ENCODE peak calls at places on chromosomes 5 and 9, in four cellular contexts. F, D, M and W are unnamed samples.

GRCh38 chr5:40395241-40395640 is 284.5 kb upstream of the PTGER4 start:
- DNase-seq in F (no peak), D (no peak), M (no peak), W (no peak)

GRCh38 chr5:123875444-123876264 is 363.7 kb downstream of the CSNK1G3 start:
- DNase-seq in F (no peak), D (peak; percentile 93), M (no peak), W (peak; percentile 80)

GRCh38 chr5:39624268-39624886 is 199.6 kb upstream of the DAB2 start:
- DNase-seq in F (no peak), D (peak; percentile 65), M (peak; percentile 86), W (no peak)

GRCh38 chr9:126532019-126532462 is 81.7 kb upstream of the LMX1B start:
- DNase-seq in F (no peak), D (no peak), M (peak; percentile 92), W (peak; percentile 25)

GRCh38 chr5:171426680-171427079 is 7.2 kb downstream of the FGF18 start:
- DNase-seq in F (no peak), D (no peak), M (no peak), W (no peak)

GRCh38 chr9:85268024-85268610 is 473.6 kb downstream of the AGTPBP1 start:
- DNase-seq in F (no peak), D (no peak), M (no peak), W (no peak)

GRCh38 chr9:96587295-96587694 is 32.3 kb downstream of the CDC14B start:
- DNase-seq in F (no peak), D (peak; percentile 13), M (no peak), W (no peak)

GRCh38 chr5:163269624-163270023 is 167.8 kb upstream of the CCNG1 start:
- DNase-seq in F (no peak), D (peak; percentile 66), M (no peak), W (no peak)

GRCh38 chr9:15304620-15305019 is 2.4 kb downstream of the TTC39B start:
- DNase-seq in F (no peak), D (no peak), M (no peak), W (no peak)

GRCh38 chr5:78326930-78327329 is 32.4 kb upstream of the AP3B1 start:
- DNase-seq in F (no peak), D (no peak), M (no peak), W (no peak)

GRCh38 chr5:178207183-178207916 is 3.0 kb downstream of the HNRNPAB start:
- DNase-seq in F (no peak), D (no peak), M (no peak), W (no peak)

GRCh38 chr9:95268681-95269080 is 48.8 kb downstream of the FANCC start:
- DNase-seq in F (no peak), D (peak; percentile 57), M (peak; percentile 2), W (peak; percentile 38)

GRCh38 chr5:129511291-129511690 is 51.2 kb downstream of the ADAMTS19 start:
- DNase-seq in F (no peak), D (no peak), M (peak; percentile 61), W (no peak)

GRCh38 chr5:177429248-177430045 is 3.0 kb downstream of the GRK6 start:
- DNase-seq in F (no peak), D (no peak), M (peak; percentile 31), W (no peak)

GRCh38 chr5:16791036-16791705 is 144.9 kb downstream of the MYO10 start:
- DNase-seq in F (no peak), D (peak; percentile 48), M (peak; percentile 87), W (no peak)

GRCh38 chr5:157543825-157544622 is 31.6 kb downstream of the ADAM19 start:
- DNase-seq in F (no peak), D (no peak), M (no peak), W (no peak)

GRCh38 chr9:92659601-92660000 is 10.3 kb downstream of the IPPK start:
- DNase-seq in F (no peak), D (no peak), M (no peak), W (no peak)

GRCh38 chr9:2623046-2623865 is 1.7 kb downstream of the VLDLR start:
- DNase-seq in F (no peak), D (peak; percentile 82), M (peak; percentile 82), W (peak; percentile 78)

GRCh38 chr9:69532359-69532758 is 139.8 kb downstream of the APBA1 start:
- DNase-seq in F (no peak), D (peak; percentile 9), M (no peak), W (no peak)

GRCh38 chr9:126719677-126720435 is 85.0 kb upstream of the ZBTB43 start:
- DNase-seq in F (peak; percentile 67), D (peak; percentile 99), M (peak; percentile 91), W (peak; percentile 96)

GRCh38 chr9:112793213-112793810 is 42.8 kb downstream of the SNX30 start:
- DNase-seq in F (peak; percentile 66), D (peak; percentile 84), M (peak; percentile 62), W (peak; percentile 85)

GRCh38 chr5:134438268-134438622 is 26.6 kb upstream of the CDKN2AIPNL start:
- DNase-seq in F (no peak), D (no peak), M (peak; percentile 43), W (no peak)

GRCh38 chr9:127963359-127964064 is 17.3 kb downstream of the EEIG1 start:
- DNase-seq in F (no peak), D (no peak), M (no peak), W (no peak)

GRCh38 chr9:98087420-98088354 is 31.2 kb downstream of the NANS start:
- DNase-seq in F (peak; percentile 36), D (peak; percentile 81), M (peak; percentile 96), W (peak; percentile 86)
- H3K23ac ChIP-seq in F (no peak overlapping the region), D (no peak overlapping the region), M (no peak overlapping the region), W (no peak overlapping the region)

DNA sequence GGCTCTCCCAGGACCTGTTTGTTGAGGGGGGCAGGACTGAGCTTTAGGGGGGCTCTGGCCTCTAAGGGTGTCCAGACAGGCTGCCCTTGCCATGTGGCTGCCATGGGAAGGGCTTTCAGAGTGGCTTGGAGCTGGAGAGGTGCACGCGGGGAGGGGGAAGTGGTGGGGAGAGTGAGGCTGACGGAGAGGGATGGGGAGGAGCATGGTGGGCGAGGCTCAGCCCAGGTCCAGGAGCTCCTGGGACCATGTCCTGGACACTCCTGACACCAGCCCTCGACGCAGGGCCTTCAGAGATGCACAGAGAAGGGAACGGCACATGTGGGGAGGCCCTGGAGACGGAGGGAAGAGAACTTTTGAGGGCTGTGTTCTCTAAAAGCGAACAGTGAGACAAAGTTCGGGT is 2.4 kb downstream of the SPAAR start:
- DNase-seq in F (no peak), D (no peak), M (no peak), W (no peak)
- H3K4me1 ChIP-seq in F (peaks cover 25% of the 10 kb centered on the region), D (peaks cover 21% of the 10 kb centered on the region), M (peaks cover 42% of the 10 kb centered on the region), W (peaks cover 9% of the 10 kb centered on the region)

GRCh38 chr5:115594343-115595047 is 7.8 kb downstream of the TICAM2 start:
- DNase-seq in F (no peak), D (no peak), M (no peak), W (no peak)
- H3K79me2 ChIP-seq in F (no peaks in the 10 kb centered on the region), D (no peaks in the 10 kb centered on the region), M (no peaks in the 10 kb centered on the region), W (no peaks in the 10 kb centered on the region)

DNA sequence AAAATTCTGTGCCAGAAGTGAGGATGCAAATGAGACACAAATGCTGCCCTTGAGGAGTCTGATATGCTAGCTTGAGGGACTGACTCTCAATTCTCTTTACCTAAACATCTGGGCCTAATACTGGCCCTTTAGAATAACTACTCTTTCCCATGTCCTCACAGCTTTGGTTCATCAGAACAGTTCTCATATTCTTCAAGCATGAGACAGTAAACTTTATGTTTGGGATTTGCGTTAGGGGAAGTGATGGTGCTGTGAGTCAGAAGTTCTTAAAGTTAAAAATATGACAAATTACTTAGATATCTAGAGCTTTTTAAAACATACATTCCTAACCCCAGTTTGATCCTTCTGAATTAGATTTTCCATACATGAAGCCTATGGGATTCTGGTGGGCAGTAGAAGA is 665.0 kb upstream of the RGMB start:
- DNase-seq in F (no peak), D (no peak), M (no peak), W (no peak)
- H3K23ac ChIP-seq in F (no peak overlapping the region), D (no peak overlapping the region), M (no peak overlapping the region), W (no peak overlapping the region)

DNA sequence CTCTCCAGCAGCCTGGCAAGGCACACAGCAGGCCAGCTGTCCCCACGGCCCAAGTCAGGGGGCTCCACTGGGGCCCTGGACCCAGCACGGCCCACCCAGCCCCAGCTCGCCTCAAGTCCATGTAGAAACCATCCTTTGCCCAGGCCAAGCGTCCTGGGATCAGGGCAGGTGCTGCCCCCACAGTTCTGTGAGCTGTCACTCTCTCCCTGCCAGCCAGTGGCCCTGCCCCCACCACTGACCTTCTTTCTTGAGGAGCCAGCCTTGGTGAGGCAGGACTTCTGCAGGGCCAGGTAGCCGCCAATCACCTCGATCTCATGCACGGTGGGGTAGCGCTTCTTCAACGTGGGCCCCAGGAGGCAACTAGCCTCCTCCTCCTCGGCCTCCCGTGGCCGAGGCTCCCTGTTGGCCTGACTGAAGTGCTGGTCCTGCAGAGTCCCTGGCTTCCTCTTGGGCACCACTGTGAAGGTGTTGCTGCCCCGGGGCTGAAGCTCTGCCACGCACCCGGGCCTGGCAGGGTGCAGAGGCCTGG is 1.7 kb downstream of the TPRN start:
- DNase-seq in F (no peak), D (no peak), M (no peak), W (no peak)
- H3K4me1 ChIP-seq in F (peaks cover 23% of the 10 kb centered on the region), D (no peaks in the 10 kb centered on the region), M (peaks cover 27% of the 10 kb centered on the region), W (no peaks in the 10 kb centered on the region)

DNA sequence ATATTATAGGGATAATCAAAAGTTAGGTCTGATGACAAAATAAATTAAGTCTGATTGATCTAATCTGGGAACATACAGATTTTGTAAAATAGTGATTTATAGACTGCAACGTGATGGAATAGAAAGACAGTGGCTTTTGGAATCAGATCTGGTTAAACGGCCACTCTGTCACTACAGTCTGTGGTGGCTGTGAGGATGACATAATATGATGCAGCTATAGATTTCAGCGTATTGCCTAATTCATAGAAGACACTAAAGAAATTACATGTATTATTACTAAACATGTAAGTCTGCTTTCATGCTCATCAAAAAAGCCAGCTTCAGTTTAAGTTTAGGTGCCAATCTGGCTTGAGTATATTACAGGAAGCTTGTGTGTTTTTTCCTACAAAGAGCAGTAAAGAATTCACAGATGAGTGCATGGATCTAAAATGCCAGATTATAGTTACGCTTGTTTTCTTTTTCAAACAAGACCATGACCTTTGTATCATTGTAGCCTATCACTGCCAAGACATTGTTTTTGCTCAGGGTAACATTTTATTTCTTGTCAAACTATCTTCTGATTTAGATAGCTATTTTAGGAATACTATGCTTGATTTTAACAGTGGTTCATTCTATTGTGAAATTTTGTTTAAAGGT is 25.7 kb downstream of the CPEB4 start:
- DNase-seq in F (no peak), D (no peak), M (no peak), W (no peak)
- H3K79me2 ChIP-seq in F (no peaks in the 10 kb centered on the region), D (no peaks in the 10 kb centered on the region), M (no peaks in the 10 kb centered on the region), W (no peaks in the 10 kb centered on the region)

GRCh38 chr5:6541256-6542013 is 91.4 kb downstream of the NSUN2 start:
- DNase-seq in F (no peak), D (no peak), M (no peak), W (no peak)
- H3K23ac ChIP-seq in F (no peak overlapping the region), D (no peak overlapping the region), M (no peak overlapping the region), W (no peak overlapping the region)

GRCh38 chr5:154409230-154409840 is 36.5 kb upstream of the SAP30L start:
- DNase-seq in F (no peak), D (no peak), M (no peak), W (peak; percentile 21)

GRCh38 chr5:154408806-154409205 is 37.0 kb upstream of the SAP30L start:
- DNase-seq in F (no peak), D (no peak), M (no peak), W (no peak)

GRCh38 chr5:154412316-154412715 is 33.5 kb upstream of the SAP30L start:
- DNase-seq in F (no peak), D (no peak), M (no peak), W (no peak)

GRCh38 chr5:154411338-154411737 is 34.5 kb upstream of the SAP30L start:
- DNase-seq in F (no peak), D (no peak), M (no peak), W (no peak)

DNA sequence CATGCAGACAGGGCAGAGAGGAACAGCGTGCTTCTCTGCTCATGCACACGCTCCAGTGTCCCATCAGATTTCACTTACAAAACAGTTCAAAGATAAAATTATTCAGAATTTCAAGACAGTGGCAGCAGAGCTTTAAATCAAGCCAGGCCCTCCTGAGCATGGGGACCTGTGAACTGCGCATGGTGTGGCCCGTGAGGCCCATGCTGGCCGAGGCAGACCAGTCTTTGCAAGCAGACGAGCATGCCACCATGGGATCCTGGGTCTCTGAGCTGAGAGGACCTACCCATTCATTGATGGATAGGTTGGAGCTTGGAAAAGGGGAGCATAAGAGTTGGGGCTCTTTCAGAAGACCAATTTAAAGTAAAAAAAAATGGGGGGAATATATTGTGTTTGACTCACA is 35.0 kb upstream of the SAP30L start:
- DNase-seq in F (no peak), D (no peak), M (no peak), W (no peak)
- H3K4me1 ChIP-seq in F (no peaks in the 10 kb centered on the region), D (peaks cover 6% of the 10 kb centered on the region), M (no peaks in the 10 kb centered on the region), W (no peaks in the 10 kb centered on the region)